ENCODE peak calls at places on chromosomes 12 and 14, in ten cellular contexts. I is HT-29; X is AG08395; U is kidney tubule cell; N is Caco-2; Z is prostate gland; K is progenitor cell of endocrine pancreas; R is astrocyte of the spinal cord; G is activated CD8-positive, alpha-beta T cell treated with anti-CD3 and anti-CD28 coated beads, Interleukin-2, amount 10 ng/mL, durations not matched to agents 7 days and 5 days; M is activated naive CD4-positive, alpha-beta T cell. A is an unnamed sample.

GRCh38 chr12:19978193-19978592 is 390.1 kb upstream of the PDE3A start:
- DNase-seq in X (peak), G (no peak), I (no peak), K (no peak), R (peak), M (no peak), N (no peak), U (peak), Z (no peak), A (peak)

GRCh38 chr14:91155626-91156089 is 41.8 kb downstream of the DGLUCY start:
- DNase-seq in M (no peak), U (no peak), X (no peak), G (no peak), Z (no peak), I (no peak), K (no peak), N (no peak), R (no peak), A (no peak)

GRCh38 chr12:132429122-132429931 is 60.6 kb upstream of the FBRSL1 start:
- DNase-seq in K (no peak), M (no peak), Z (no peak), I (peak), G (no peak), X (no peak), U (peak), N (no peak), R (no peak), A (peak)

GRCh38 chr12:110743571-110744093 is 941 bp upstream of the PPP1CC start:
- DNase-seq in R (no peak), K (peak), U (peak), G (no peak), N (no peak), Z (no peak), I (no peak), M (no peak), X (no peak), A (no peak)

GRCh38 chr14:36580856-36581831 is 1.3 kb downstream of the NKX2-8 start:
- DNase-seq in X (peak), N (no peak), R (peak), G (no peak), K (peak), M (no peak), U (peak), I (no peak), Z (peak), A (no peak)

GRCh38 chr12:54009171-54010052 is 627 bp downstream of the HOXC8 start:
- DNase-seq in K (no peak), G (no peak), M (no peak), Z (no peak), N (no peak), X (no peak), I (no peak), U (peak), R (no peak), A (no peak)

GRCh38 chr14:99325591-99325990 is 53.6 kb upstream of the BCL11B start:
- DNase-seq in U (no peak), Z (no peak), K (no peak), I (no peak), N (no peak), X (no peak), R (no peak), M (no peak), G (no peak), A (no peak)

GRCh38 chr14:61663312-61663974 is 31.9 kb upstream of the HIF1A start:
- DNase-seq in R (no peak), X (no peak), K (no peak), U (no peak), N (no peak), I (no peak), G (no peak), Z (no peak), M (no peak), A (no peak)

GRCh38 chr14:77303417-77304156 is 17.1 kb downstream of the POMT2 start:
- DNase-seq in X (peak), Z (no peak), K (no peak), U (peak), I (peak), G (peak), N (no peak), M (no peak), R (peak), A (peak)

GRCh38 chr14:94110552-94111181 is at the start of gene IFI27:
- DNase-seq in X (peak), M (no peak), G (no peak), N (no peak), I (peak), K (no peak), Z (no peak), R (peak), U (peak), A (peak)

GRCh38 chr14:32473476-32473875 is 144.4 kb downstream of the AKAP6 start:
- DNase-seq in I (peak), Z (peak), N (peak), G (no peak), K (no peak), R (peak), X (peak), U (peak), M (no peak), A (peak)

GRCh38 chr14:77098470-77099353 is 654 bp downstream of the CIPC start:
- DNase-seq in N (no peak), M (peak), Z (peak), I (peak), K (no peak), U (peak), X (peak), G (peak), R (no peak), A (peak)

GRCh38 chr12:94792690-94793089 is 142.3 kb upstream of the TMCC3 start:
- DNase-seq in N (no peak), M (no peak), G (no peak), U (no peak), X (no peak), Z (no peak), K (no peak), I (no peak), R (peak), A (no peak)

GRCh38 chr14:54625158-54625557 is 58.2 kb downstream of the SAMD4A start:
- DNase-seq in N (no peak), G (no peak), Z (no peak), I (no peak), U (no peak), R (peak), K (no peak), X (no peak), M (no peak), A (no peak)

GRCh38 chr12:4595881-4596280 is 33.9 kb downstream of the DYRK4 start:
- DNase-seq in G (no peak), N (no peak), K (no peak), R (no peak), I (no peak), M (no peak), Z (no peak), U (no peak), X (no peak), A (no peak)

GRCh38 chr12:77388611-77389265 is 323.4 kb upstream of the E2F7 start:
- DNase-seq in X (peak), R (peak), Z (no peak), K (no peak), M (no peak), I (no peak), N (no peak), G (no peak), U (no peak), A (peak)

GRCh38 chr12:9798008-9798619 is 29.2 kb upstream of the KLRF1 start:
- DNase-seq in M (no peak), R (peak), Z (peak), I (peak), U (peak), G (peak), X (peak), K (peak), N (peak), A (peak)

GRCh38 chr12:68971404-68971803 is 38.4 kb upstream of the CPM start:
- DNase-seq in I (no peak), U (peak), R (peak), M (no peak), N (no peak), K (no peak), X (peak), Z (no peak), G (no peak), A (peak)

GRCh38 chr12:2051700-2052625 is 824 bp upstream of the CACNA1C start:
- DNase-seq in N (no peak), K (no peak), M (no peak), U (no peak), R (no peak), Z (no peak), X (no peak), G (no peak), I (no peak), A (no peak)

GRCh38 chr12:124609041-124609984 is 41.9 kb upstream of the NCOR2 start:
- DNase-seq in I (peak), N (peak), M (peak), Z (peak), U (peak), G (peak), R (peak), X (no peak), K (peak), A (peak)

GRCh38 chr14:99628832-99629618 is 15.9 kb upstream of the HHIPL1 start:
- DNase-seq in R (peak), U (peak), M (peak), K (peak), N (peak), Z (peak), X (peak), I (peak), G (peak), A (peak)

GRCh38 chr12:69173358-69173757 is 66.0 kb upstream of the CPSF6 start:
- DNase-seq in G (no peak), K (no peak), X (no peak), U (no peak), M (no peak), I (no peak), R (no peak), N (no peak), Z (no peak), A (no peak)

GRCh38 chr12:119772431-119772830 is 104.5 kb downstream of the PRKAB1 start:
- DNase-seq in U (no peak), K (no peak), X (no peak), I (no peak), R (peak), Z (no peak), N (no peak), M (no peak), G (no peak), A (no peak)

GRCh38 chr12:72366255-72366654 is 94.1 kb downstream of the TRHDE start:
- DNase-seq in K (no peak), X (no peak), Z (no peak), R (no peak), I (no peak), G (no peak), N (no peak), M (no peak), U (no peak), A (no peak)

GRCh38 chr14:49250109-49250508 is 336.1 kb downstream of the RPS29 start:
- DNase-seq in X (peak), I (no peak), G (no peak), N (no peak), R (peak), Z (no peak), U (peak), K (no peak), M (no peak), A (peak)

GRCh38 chr12:4762773-4763172 is 42.6 kb downstream of the GALNT8 start:
- DNase-seq in K (no peak), M (no peak), G (no peak), I (no peak), N (no peak), Z (no peak), U (no peak), X (no peak), R (no peak), A (no peak)

GRCh38 chr12:104672501-104673265 is 215.9 kb downstream of the CHST11 start:
- DNase-seq in Z (no peak), R (peak), U (peak), M (no peak), G (no peak), N (no peak), I (no peak), X (peak), K (no peak), A (peak)

GRCh38 chr14:24365600-24366374 is 2.2 kb upstream of the NFATC4 start:
- DNase-seq in M (peak), K (peak), Z (peak), X (peak), I (peak), N (peak), U (peak), G (peak), R (peak), A (peak)

GRCh38 chr12:2813573-2814185 is 1.2 kb downstream of the ITFG2 start:
- DNase-seq in X (peak), N (peak), M (no peak), R (peak), I (peak), G (peak), K (no peak), Z (peak), U (peak), A (peak)

GRCh38 chr14:91307652-91308051 is 63.1 kb upstream of the GPR68 start:
- DNase-seq in I (no peak), X (no peak), G (no peak), K (no peak), Z (no peak), N (no peak), M (no peak), R (no peak), U (no peak), A (no peak)

GRCh38 chr14:46306267-46306666 is 345.3 kb downstream of the RPL10L start:
- DNase-seq in I (no peak), G (no peak), N (no peak), U (no peak), R (no peak), M (no peak), K (no peak), Z (no peak), X (no peak), A (no peak)

GRCh38 chr12:54428050-54429013 is 9.3 kb upstream of the ITGA5 start:
- DNase-seq in Z (no peak), X (peak), K (no peak), I (no peak), U (no peak), G (no peak), R (peak), M (no peak), N (no peak), A (peak)

GRCh38 chr14:101019974-101020710 is 116.6 kb upstream of the RTL1 start:
- DNase-seq in X (no peak), U (no peak), N (no peak), R (no peak), K (peak), I (no peak), M (no peak), G (peak), Z (no peak), A (no peak)

GRCh38 chr12:60935981-60936761 is 1324.0 kb upstream of the USP15 start:
- DNase-seq in Z (no peak), N (no peak), I (no peak), G (no peak), K (no peak), R (no peak), M (no peak), X (no peak), U (no peak), A (peak)

GRCh38 chr12:13465641-13466040 is 269.1 kb downstream of the EMP1 start:
- DNase-seq in R (no peak), I (no peak), U (no peak), Z (no peak), M (no peak), X (peak), G (no peak), N (no peak), K (no peak), A (no peak)

GRCh38 chr12:130608132-130608531 is 108.0 kb downstream of the RIMBP2 start:
- DNase-seq in Z (no peak), G (no peak), X (no peak), K (no peak), U (no peak), I (no peak), R (no peak), M (no peak), N (no peak), A (no peak)

GRCh38 chr12:64268409-64268808 is 46.3 kb upstream of the KICS2 start:
- DNase-seq in Z (no peak), I (no peak), M (no peak), R (no peak), X (no peak), K (no peak), G (no peak), U (no peak), N (no peak), A (no peak)

A was measured in HT1080.